ENCODE peak calls at places on chromosomes 11 and 22, in eight cellular contexts. X, W, P, D, S, T, M and A are unnamed samples.

GRCh38 chr11:119854521-119854920 is 125.5 kb upstream of the NECTIN1 start:
- DNase-seq in X (no peak), W (no peak), P (no peak), D (no peak), S (no peak), T (no peak), M (no peak), A (no peak)

GRCh38 chr11:34234086-34234740 is 123.6 kb downstream of the ABTB2 start:
- DNase-seq in X (no peak), W (peak), P (no peak), D (peak), S (peak), T (peak), M (peak), A (peak)

GRCh38 chr11:90847268-90847886 is 624.5 kb upstream of the CHORDC1 start:
- DNase-seq in X (no peak), W (no peak), P (no peak), D (no peak), S (no peak), T (no peak), M (no peak), A (no peak)

GRCh38 chr11:90916706-90917105 is 693.9 kb upstream of the CHORDC1 start:
- DNase-seq in X (no peak), W (no peak), P (no peak), D (no peak), S (no peak), T (no peak), M (no peak), A (no peak)

GRCh38 chr22:44437493-44438015 is 60.5 kb downstream of the RTL6 start:
- DNase-seq in X (no peak), W (no peak), P (no peak), D (no peak), S (peak), T (peak), M (no peak), A (no peak)

GRCh38 chr11:10490398-10491232 is 35.6 kb downstream of the AMPD3 start:
- DNase-seq in X (peak), W (peak), P (no peak), D (no peak), S (peak), T (peak), M (no peak), A (no peak)

GRCh38 chr22:48752451-48753380 is 1075.0 kb downstream of the BRD1 start:
- DNase-seq in X (no peak), W (no peak), P (no peak), D (no peak), S (no peak), T (no peak), M (no peak), A (peak)

GRCh38 chr11:3088806-3089205 is 31.6 kb upstream of the CARS1 start:
- DNase-seq in X (no peak), W (no peak), P (no peak), D (no peak), S (no peak), T (no peak), M (no peak), A (no peak)

GRCh38 chr11:103729653-103730052 is 306.8 kb upstream of the DDI1 start:
- DNase-seq in X (no peak), W (no peak), P (no peak), D (no peak), S (no peak), T (no peak), M (no peak), A (no peak)

GRCh38 chr11:4194889-4195288 is 100.3 kb downstream of the RRM1 start:
- DNase-seq in X (no peak), W (no peak), P (no peak), D (no peak), S (no peak), T (no peak), M (no peak), A (no peak)

GRCh38 chr22:42327462-42328129 is 57.1 kb upstream of the TCF20 start:
- DNase-seq in X (no peak), W (no peak), P (no peak), D (no peak), S (no peak), T (no peak), M (no peak), A (no peak)